ENCODE peak calls at places on chromosomes 2 and 18, in six cellular contexts. N is MM.1S, F is HCT116, K is SK-N-SH, J is GM23338, T is PC-3. V is an unnamed sample.

GRCh38 chr2:224055101-224055500 is 16.0 kb upstream of the SERPINE2 start:
- DNase-seq in N (no peak), F (no peak), K (no peak), J (no peak), T (no peak), V (no peak)

GRCh38 chr2:168490916-168491605 is 35.0 kb downstream of the CERS6 start:
- DNase-seq in N (peak), F (no peak), K (no peak), J (no peak), T (no peak), V (no peak)

GRCh38 chr18:73768043-73768442 is 379.6 kb downstream of the FBXO15 start:
- DNase-seq in N (no peak), F (no peak), K (no peak), J (no peak), T (no peak), V (no peak)

GRCh38 chr18:9743200-9744016 is 35.3 kb downstream of the RAB31 start:
- DNase-seq in N (no peak), F (peak), K (no peak), J (peak), T (peak), V (peak)

GRCh38 chr2:37583402-37583801 is 88.0 kb downstream of the CDC42EP3 start:
- DNase-seq in N (no peak), F (no peak), K (no peak), J (no peak), T (no peak), V (no peak)

GRCh38 chr2:162058973-162059668 is 14.9 kb downstream of the DPP4 start:
- DNase-seq in N (peak), F (no peak), K (no peak), J (no peak), T (no peak), V (no peak)

GRCh38 chr18:3411854-3412268 is 38.1 kb upstream of the TGIF1 start:
- DNase-seq in N (no peak), F (no peak), K (no peak), J (peak), T (no peak), V (no peak)

GRCh38 chr2:45506756-45507155 is 104.3 kb downstream of the SRBD1 start:
- DNase-seq in N (no peak), F (no peak), K (peak), J (no peak), T (no peak), V (no peak)

GRCh38 chr2:238027591-238028415 is 33.0 kb upstream of the SCLY start:
- DNase-seq in N (no peak), F (no peak), K (no peak), J (no peak), T (no peak), V (no peak)

DNA sequence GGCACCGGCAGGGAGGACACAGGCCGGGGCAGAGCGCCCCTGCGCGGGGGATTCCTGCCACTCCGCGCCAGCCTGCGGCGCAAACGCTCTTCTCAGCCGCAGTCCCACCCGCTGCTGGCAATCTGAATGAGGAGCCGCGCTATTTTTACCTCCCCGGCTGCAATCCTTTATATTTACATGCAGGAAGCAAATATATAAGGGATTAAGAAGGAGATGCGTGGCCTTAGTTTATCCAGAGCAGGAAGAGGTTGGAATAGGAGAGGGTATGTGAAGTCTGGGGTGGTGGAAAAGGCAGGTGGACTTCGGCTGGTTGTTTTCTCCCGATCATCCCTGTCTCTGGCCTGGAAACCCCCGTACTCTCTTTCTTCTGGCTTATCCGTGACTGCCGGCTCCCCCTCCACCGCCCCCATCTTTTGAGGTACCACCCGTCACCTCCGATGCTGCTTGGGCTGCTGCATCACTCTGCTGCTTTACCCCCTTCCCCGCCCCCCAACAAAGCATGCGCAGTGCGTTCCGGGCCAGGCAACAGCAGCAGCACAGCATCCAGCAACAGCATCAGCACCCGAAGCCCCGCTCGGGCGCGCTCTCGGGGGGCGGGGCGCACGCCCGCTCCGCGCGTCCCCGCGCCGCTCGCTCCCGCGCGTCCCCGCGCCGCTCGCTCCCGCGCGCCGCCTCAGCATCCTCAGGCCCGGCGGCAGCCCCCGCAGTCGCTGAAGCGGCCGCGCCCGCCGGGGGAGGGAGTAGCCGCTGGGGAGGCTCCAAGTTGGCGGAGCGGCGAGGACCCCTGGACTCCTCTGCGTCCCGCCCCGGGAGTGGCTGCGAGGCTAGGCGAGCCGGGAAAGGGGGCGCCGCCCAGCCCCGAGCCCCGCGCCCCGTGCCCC is at the start of gene ADAM23:
- DNase-seq in N (peak), F (no peak), K (peak), J (peak), T (peak), V (peak)
- H3K27ac ChIP-seq in N (no peak), F (no peak), K (peak), J (no peak), T (no peak), V (no peak)

GRCh38 chr2:20563833-20564232 is 87.1 kb downstream of the HS1BP3 start:
- DNase-seq in N (no peak), F (no peak), K (no peak), J (no peak), T (peak), V (no peak)

GRCh38 chr2:20563251-20563650 is 87.6 kb downstream of the HS1BP3 start:
- DNase-seq in N (no peak), F (no peak), K (no peak), J (no peak), T (no peak), V (no peak)

GRCh38 chr2:20560891-20561702 is 89.8 kb downstream of the HS1BP3 start:
- DNase-seq in N (no peak), F (no peak), K (no peak), J (no peak), T (no peak), V (no peak)

GRCh38 chr2:20561703-20562454 is 89.0 kb downstream of the HS1BP3 start:
- DNase-seq in N (no peak), F (no peak), K (no peak), J (peak), T (no peak), V (peak)

DNA sequence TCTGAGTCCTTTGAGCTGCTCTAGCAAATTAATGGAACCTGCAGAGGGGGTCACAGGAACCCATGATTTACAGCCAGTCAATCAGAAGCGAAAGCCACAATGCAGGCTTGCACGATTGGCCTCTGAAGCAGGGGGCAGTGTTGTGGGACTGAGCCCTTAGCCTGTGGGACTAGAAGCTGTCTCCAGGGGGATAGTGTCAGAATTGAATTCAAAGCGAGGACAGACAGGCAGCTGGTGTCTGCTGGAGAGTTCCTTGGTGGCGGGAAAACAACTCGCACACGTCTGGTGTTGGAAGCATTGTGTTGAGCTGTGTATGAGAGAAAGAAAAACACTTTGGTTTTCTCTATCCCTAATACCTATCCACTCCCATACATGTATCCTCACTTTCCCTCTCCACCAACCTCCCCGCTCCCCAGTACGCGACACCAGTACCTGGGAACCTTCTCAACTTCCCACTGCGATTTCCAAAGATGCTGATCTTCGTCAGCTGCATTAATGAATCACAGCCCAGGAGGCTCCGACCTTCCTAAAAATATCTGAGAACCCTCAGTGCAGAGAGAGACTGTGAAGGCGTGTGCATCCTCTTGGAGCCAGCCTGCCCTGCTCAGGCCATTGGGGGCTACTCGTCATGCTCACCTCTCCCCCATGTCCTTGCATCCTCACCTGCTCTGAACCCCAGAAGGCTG is 88.2 kb downstream of the HS1BP3 start:
- DNase-seq in N (no peak), F (no peak), K (no peak), J (peak), T (no peak), V (no peak)
- TF ChIP-seq CTCF in N (no peak), F (peak), K (peak), J (peak), T (no peak), V (peak)

GRCh38 chr2:175837046-175837445 is 165.0 kb downstream of the LNPK start:
- DNase-seq in N (no peak), F (no peak), K (no peak), J (no peak), T (peak), V (peak)

GRCh38 chr2:175832886-175833285 is 169.2 kb downstream of the LNPK start:
- DNase-seq in N (no peak), F (no peak), K (no peak), J (no peak), T (no peak), V (no peak)

GRCh38 chr2:175836361-175836760 is 165.7 kb downstream of the LNPK start:
- DNase-seq in N (no peak), F (no peak), K (no peak), J (no peak), T (no peak), V (no peak)

GRCh38 chr2:175838979-175839378 is 163.1 kb downstream of the LNPK start:
- DNase-seq in N (no peak), F (no peak), K (no peak), J (no peak), T (no peak), V (no peak)

GRCh38 chr2:175834472-175834871 is 167.6 kb downstream of the LNPK start:
- DNase-seq in N (no peak), F (no peak), K (no peak), J (peak), T (no peak), V (no peak)
- TF ChIP-seq EZH2phosphoT487 in N (no peak), F (no peak), K (no peak), J (no peak), T (no peak), V (no peak)

GRCh38 chr2:112034924-112035323 is 20.1 kb upstream of the TMEM87B start:
- DNase-seq in N (no peak), F (no peak), K (no peak), J (no peak), T (no peak), V (no peak)

GRCh38 chr2:112033600-112033999 is 21.5 kb upstream of the TMEM87B start:
- DNase-seq in N (no peak), F (peak), K (no peak), J (no peak), T (peak), V (no peak)

GRCh38 chr2:112031473-112031872 is 23.6 kb upstream of the TMEM87B start:
- DNase-seq in N (peak), F (no peak), K (no peak), J (peak), T (no peak), V (no peak)

GRCh38 chr2:112032615-112033457 is 22.2 kb upstream of the TMEM87B start:
- DNase-seq in N (peak), F (peak), K (no peak), J (no peak), T (peak), V (peak)

GRCh38 chr2:112031916-112032582 is 23.0 kb upstream of the TMEM87B start:
- DNase-seq in N (peak), F (no peak), K (no peak), J (peak), T (no peak), V (no peak)
- H3K27ac ChIP-seq in N (peak), F (no peak), K (no peak), J (peak), T (no peak), V (peak)

DNA sequence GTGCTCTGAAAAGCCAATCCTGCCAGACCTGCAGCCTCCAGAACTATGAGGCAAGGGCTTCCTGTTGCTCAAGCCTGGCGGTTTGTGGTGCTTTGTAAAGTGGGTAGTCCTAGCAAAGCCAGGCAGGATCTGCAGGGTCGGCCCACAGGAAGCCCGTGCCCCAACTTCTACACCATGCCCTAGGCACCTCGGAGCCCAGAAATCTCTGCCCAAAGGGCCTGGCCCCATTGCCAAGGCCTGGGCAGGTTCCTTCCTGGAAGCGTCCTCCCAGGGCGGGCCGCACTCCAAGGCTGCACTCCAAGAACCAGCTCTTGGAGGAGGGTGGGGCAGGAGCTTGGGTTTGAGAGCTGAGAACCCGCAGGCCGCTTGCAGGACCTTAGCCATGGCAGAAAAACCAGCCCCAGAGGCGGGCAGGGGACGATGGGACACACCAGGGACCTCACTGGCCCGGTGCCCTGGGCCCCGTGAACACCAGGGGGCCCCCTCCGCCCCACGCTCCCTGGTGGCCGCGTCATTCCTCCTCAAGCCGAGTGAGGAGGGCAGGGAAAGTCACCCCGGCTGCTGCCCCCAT is 37.2 kb upstream of the ID2 start:
- DNase-seq in N (no peak), F (no peak), K (no peak), J (peak), T (no peak), V (no peak)
- TF ChIP-seq CTCF in N (no peak), F (peak), K (peak), J (peak), T (peak), V (no peak)

DNA sequence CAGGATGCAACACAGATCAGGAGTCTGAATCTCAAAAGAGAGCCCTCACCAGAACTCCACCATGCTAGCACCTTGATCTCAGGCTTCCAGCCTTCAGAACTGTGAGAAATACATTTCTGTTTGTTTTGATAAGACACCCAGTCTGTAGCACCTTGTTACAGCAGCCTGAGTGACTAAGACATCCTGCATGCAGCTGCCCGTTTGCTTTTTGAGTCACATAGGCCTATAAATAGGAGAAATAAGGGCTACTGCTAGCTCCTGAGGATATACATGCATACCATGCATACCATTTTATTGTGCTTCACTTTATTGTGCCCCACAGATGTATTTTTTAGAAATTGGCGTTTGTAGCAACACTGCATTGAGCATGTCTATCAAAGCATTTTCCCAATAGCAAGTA is 337.8 kb downstream of the CDH2 start:
- DNase-seq in N (no peak), F (no peak), K (no peak), J (no peak), T (peak), V (peak)
- TF ChIP-seq EZH2phosphoT487 in N (no peak), F (no peak), K (no peak), J (no peak), T (no peak), V (no peak)

DNA sequence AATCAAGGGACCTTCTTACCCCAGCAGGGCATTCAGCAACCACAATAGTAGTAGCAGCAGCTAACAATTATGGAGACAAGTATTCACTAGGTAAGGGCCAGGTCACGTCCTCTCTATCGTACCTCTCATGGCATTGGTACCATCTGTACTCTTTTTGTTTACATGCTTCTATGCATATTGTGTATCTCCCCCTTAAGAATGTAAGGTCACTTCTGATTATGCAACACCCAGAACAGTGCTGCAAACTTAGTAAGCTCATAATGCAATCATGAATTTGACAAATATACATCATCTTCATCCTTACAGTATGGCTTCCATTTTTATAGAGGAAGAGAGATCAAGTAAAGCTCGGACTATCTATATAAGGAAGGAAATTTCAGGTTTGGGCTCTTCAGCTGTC is 46.1 kb downstream of the SPRED2 start:
- DNase-seq in N (no peak), F (no peak), K (no peak), J (no peak), T (no peak), V (no peak)
- H3K27ac ChIP-seq in N (no peak), F (no peak), K (no peak), J (no peak), T (no peak), V (no peak)

GRCh38 chr2:190180313-190181065 is 118.0 kb upstream of the MSTN start:
- DNase-seq in N (peak), F (peak), K (peak), J (peak), T (no peak), V (peak)
- TF ChIP-seq CTCF in N (peak), F (peak), K (peak), J (peak), T (peak), V (peak)

V was measured in hepatocyte.